ENCODE peak calls at places on chromosomes 5 and 9, in five cellular contexts. P, T, Q, M and Y are unnamed samples.

GRCh38 chr5:73623929-73624404 is 2.0 kb upstream of the ARHGEF28 start:
- DNase-seq in M (no peak), Q (no peak), T (no peak), P (no peak), Y (peak)

GRCh38 chr5:34857161-34857560 is 18.2 kb downstream of the TTC23L start:
- DNase-seq in M (no peak), Q (no peak), P (no peak), T (no peak), Y (no peak)

GRCh38 chr9:129505270-129505881 is 115.5 kb downstream of the C9orf50 start:
- DNase-seq in T (no peak), P (no peak), Q (no peak), M (no peak), Y (no peak)

GRCh38 chr9:111627260-111627963 is 3.7 kb upstream of the DNAJC25 start:
- DNase-seq in T (no peak), Q (no peak), M (no peak), P (no peak), Y (peak)

GRCh38 chr9:101513351-101513750 is 20.3 kb upstream of the RNF20 start:
- DNase-seq in M (no peak), P (no peak), T (no peak), Q (no peak), Y (no peak)

GRCh38 chr5:45038366-45038987 is 229.7 kb downstream of the MRPS30 start:
- DNase-seq in T (no peak), P (peak), Q (no peak), M (no peak), Y (no peak)

GRCh38 chr5:124706729-124707361 is 39.6 kb downstream of the ZNF608 start:
- DNase-seq in Q (peak), P (no peak), M (no peak), T (no peak), Y (no peak)

GRCh38 chr9:91424403-91425176 is 958 bp upstream of the NFIL3 start:
- DNase-seq in P (peak), Q (peak), T (peak), M (peak), Y (peak)

GRCh38 chr5:4018968-4019766 is 423.5 kb downstream of the IRX1 start:
- DNase-seq in M (no peak), T (no peak), Q (no peak), P (no peak), Y (no peak)

GRCh38 chr9:4887556-4887955 is 94.8 kb downstream of the RCL1 start:
- DNase-seq in M (peak), T (no peak), P (no peak), Q (no peak), Y (no peak)

GRCh38 chr5:38613992-38614836 is 57.8 kb upstream of the LIFR start:
- DNase-seq in Q (no peak), M (no peak), T (no peak), P (peak), Y (no peak)

GRCh38 chr9:79254900-79255651 is 316.7 kb upstream of the TLE4 start:
- DNase-seq in T (no peak), Q (no peak), P (peak), M (no peak), Y (no peak)

GRCh38 chr5:139630855-139631254 is 17.3 kb upstream of the CXXC5 start:
- DNase-seq in T (no peak), M (no peak), Q (no peak), P (no peak), Y (no peak)

DNA sequence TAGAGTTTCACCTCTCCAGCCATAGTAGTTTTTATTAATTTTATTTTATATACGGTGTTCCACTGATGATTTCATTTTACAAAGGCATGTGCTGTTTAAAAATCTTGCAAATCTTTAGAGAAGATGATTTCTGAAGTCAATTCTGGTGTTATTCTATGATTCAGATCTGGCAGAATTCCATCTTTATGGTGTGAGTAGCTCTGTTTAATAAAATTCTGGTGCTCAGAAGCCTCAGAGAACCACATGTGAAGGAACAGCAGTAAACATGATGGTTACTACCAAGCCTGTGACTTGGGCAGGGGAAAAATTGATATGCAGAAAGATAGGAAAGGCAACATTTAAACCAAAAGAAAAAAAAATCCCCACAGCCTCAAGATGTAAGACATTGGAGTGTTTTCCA is 299.7 kb downstream of the NPR3 start:
- DNase-seq in M (no peak), P (peak), T (no peak), Q (no peak), Y (no peak)
- H3K27ac ChIP-seq in M (no peak), P (peak), T (no peak), Q (no peak), Y (no peak)

GRCh38 chr5:54969242-54969641 is 16.2 kb downstream of the ESM1 start:
- DNase-seq in T (no peak), Q (no peak), P (no peak), M (no peak), Y (no peak)

GRCh38 chr5:54964405-54964804 is 21.0 kb downstream of the ESM1 start:
- DNase-seq in M (no peak), P (no peak), Q (no peak), T (no peak), Y (no peak)

GRCh38 chr5:54965806-54966205 is 19.6 kb downstream of the ESM1 start:
- DNase-seq in Q (no peak), M (no peak), T (no peak), P (no peak), Y (no peak)

GRCh38 chr5:54975701-54976100 is 9.7 kb downstream of the ESM1 start:
- DNase-seq in Q (no peak), P (no peak), T (no peak), M (no peak), Y (no peak)

DNA sequence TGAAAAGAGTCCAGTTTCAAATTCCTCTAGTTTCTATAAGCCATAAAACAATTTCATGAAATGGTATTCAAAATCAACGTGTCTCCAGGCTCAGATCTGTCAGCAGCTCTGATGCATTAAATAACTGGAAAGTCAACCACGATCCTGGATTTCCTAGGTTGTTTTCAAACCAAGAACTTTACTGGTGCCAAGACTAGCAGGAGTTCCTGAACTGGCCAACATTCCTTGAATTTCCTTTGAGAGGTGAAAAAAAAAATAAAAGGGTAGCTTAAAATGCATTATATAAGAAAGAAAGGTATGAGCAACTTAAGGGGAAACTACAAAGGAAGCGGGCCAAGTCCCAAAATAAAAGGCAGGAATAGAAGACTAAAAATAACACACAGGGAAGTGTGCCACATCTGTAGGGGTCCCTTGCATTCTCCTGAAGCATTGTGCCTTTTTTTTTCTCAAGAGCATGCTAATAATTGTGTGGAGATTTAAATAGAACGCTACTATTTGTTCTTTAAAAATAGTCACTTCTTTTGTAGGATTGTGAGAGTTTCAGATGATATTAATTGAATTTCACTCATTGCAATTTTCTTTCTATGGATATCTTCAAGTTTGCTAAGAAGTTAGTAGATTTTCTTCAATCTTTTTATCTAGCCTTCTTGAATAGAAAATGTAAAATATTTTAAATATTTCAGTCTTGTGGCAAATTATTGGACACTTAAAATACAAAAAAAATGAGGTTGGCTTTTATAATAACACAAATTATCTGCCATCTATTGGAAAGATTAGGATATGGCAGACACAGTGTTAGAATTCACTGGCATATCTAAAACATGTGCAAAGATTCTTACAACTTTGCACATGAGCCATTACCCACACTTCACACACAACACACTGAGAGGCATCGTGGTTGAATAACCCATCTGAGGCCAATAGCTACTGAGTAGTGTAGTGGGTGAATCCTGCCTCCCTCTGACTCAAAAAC is 15.3 kb downstream of the ESM1 start:
- DNase-seq in P (no peak), M (no peak), Q (no peak), T (no peak), Y (no peak)
- TF ChIP-seq CTCF in P (no peak), M (no peak), Q (no peak), T (no peak), Y (no peak)

GRCh38 chr5:177357459-177358332 is at the start of gene RGS14:
- DNase-seq in P (peak), T (peak), M (no peak), Q (peak), Y (peak)
- H3K4me3 ChIP-seq in P (peak), T (peak), M (peak), Q (peak), Y (peak)

GRCh38 chr9:76810377-76810957 is 46.2 kb downstream of the PCA3 start:
- DNase-seq in Q (no peak), T (peak), M (no peak), P (peak), Y (no peak)
- H3K27ac ChIP-seq in Q (no peak), T (no peak), M (no peak), P (no peak), Y (no peak)

DNA sequence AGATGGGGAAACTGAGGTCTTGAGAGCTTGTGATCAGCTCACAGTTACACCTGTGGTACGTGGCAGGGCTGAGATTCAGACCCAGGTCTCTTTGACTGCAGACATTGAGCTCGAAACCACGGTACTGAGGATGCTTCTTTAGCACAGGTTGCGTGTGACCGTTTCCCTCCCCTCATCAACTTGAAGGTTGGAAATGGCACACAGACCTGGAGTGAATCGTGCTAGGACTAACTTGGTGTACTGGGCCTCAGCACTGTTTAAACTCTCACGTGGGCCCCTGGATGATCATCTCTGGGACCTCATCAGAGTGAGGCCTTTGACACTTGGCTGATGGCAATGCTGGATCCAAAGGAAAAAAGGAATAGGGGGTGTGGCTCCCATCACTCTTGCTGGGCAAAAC is 106.0 kb downstream of the MVB12B start:
- DNase-seq in Q (no peak), P (no peak), T (no peak), M (no peak), Y (no peak)
- TF ChIP-seq CTCF in Q (no peak), P (no peak), T (no peak), M (no peak), Y (no peak)

GRCh38 chr5:35924122-35924949 is 14.1 kb downstream of the CAPSL start:
- DNase-seq in Q (no peak), M (no peak), P (peak), T (no peak), Y (no peak)
- H3K4me3 ChIP-seq in Q (no peak), M (no peak), P (peak), T (no peak), Y (no peak)